ENCODE peak calls at places on chromosome 6, in nine cellular contexts. N is osteoblast; Z is foreskin fibroblast; T is CD8-positive, alpha-beta T cell; L is astrocyte of the cerebellum; A is AG04450; X is transverse colon; H is BJ; G is GM12864. O is an unnamed sample.

GRCh38 chr6:1426416-1426815 is 37.0 kb downstream of the FOXF2 start:
- DNase-seq in N (no peak), Z (peak), T (no peak), L (no peak), A (no peak), X (no peak), H (no peak), G (no peak), O (no peak)

GRCh38 chr6:144115219-144115618 is 19.8 kb upstream of the SF3B5 start:
- DNase-seq in N (no peak), Z (no peak), T (no peak), L (no peak), A (no peak), X (no peak), H (no peak), G (no peak), O (no peak)

GRCh38 chr6:53544050-53544499 is 826 bp downstream of the GCLC start:
- DNase-seq in N (peak), Z (peak), T (no peak), L (no peak), A (no peak), X (no peak), H (no peak), G (no peak), O (no peak)

GRCh38 chr6:4732691-4733315 is 43.4 kb upstream of the CDYL start:
- DNase-seq in N (peak), Z (peak), T (no peak), L (peak), A (peak), X (peak), H (peak), G (no peak), O (no peak)

GRCh38 chr6:21748343-21749063 is 155.0 kb downstream of the SOX4 start:
- DNase-seq in N (no peak), Z (peak), T (no peak), L (no peak), A (no peak), X (no peak), H (no peak), G (no peak), O (peak)

GRCh38 chr6:130183271-130184222 is 39.2 kb downstream of the SAMD3 start:
- DNase-seq in N (no peak), Z (no peak), T (peak), L (no peak), A (no peak), X (no peak), H (no peak), G (no peak), O (peak)

GRCh38 chr6:149820506-149820905 is 43.7 kb downstream of the LRP11 start:
- DNase-seq in N (no peak), Z (no peak), T (no peak), L (no peak), A (no peak), X (no peak), H (no peak), G (no peak), O (peak)

GRCh38 chr6:75932067-75932466 is 140.4 kb downstream of the IMPG1 start:
- DNase-seq in N (no peak), Z (peak), T (no peak), L (no peak), A (no peak), X (no peak), H (no peak), G (no peak), O (peak)

GRCh38 chr6:72032056-72032455 is 145.7 kb downstream of the RIMS1 start:
- DNase-seq in N (no peak), Z (no peak), T (no peak), L (no peak), A (no peak), X (no peak), H (peak), G (no peak), O (no peak)

GRCh38 chr6:33837971-33838665 is 34.3 kb upstream of the MLN start:
- DNase-seq in N (peak), Z (peak), T (no peak), L (no peak), A (peak), X (no peak), H (peak), G (no peak), O (no peak)

GRCh38 chr6:37251211-37251610 is 6.4 kb upstream of the TBC1D22B start:
- DNase-seq in N (no peak), Z (peak), T (no peak), L (no peak), A (no peak), X (no peak), H (no peak), G (no peak), O (no peak)

GRCh38 chr6:36772401-36772800 is 66.8 kb downstream of the CPNE5 start:
- DNase-seq in N (no peak), Z (no peak), T (no peak), L (no peak), A (no peak), X (no peak), H (no peak), G (no peak), O (no peak)

GRCh38 chr6:2158596-2159271 is 86.7 kb downstream of the GMDS start:
- DNase-seq in N (no peak), Z (peak), T (no peak), L (no peak), A (no peak), X (no peak), H (no peak), G (no peak), O (peak)

GRCh38 chr6:168525926-168526630 is 85.1 kb downstream of the SMOC2 start:
- DNase-seq in N (no peak), Z (no peak), T (no peak), L (no peak), A (no peak), X (no peak), H (no peak), G (no peak), O (no peak)

GRCh38 chr6:9537381-9537780 is 877.5 kb downstream of the TFAP2A start:
- DNase-seq in N (no peak), Z (peak), T (no peak), L (no peak), A (no peak), X (no peak), H (peak), G (no peak), O (no peak)

GRCh38 chr6:24720131-24720603 is 1.2 kb upstream of the C6orf62 start:
- DNase-seq in N (peak), Z (peak), T (peak), L (no peak), A (no peak), X (peak), H (no peak), G (no peak), O (peak)

GRCh38 chr6:127053032-127053908 is 65.2 kb upstream of the RSPO3 start:
- DNase-seq in N (peak), Z (peak), T (no peak), L (no peak), A (no peak), X (no peak), H (no peak), G (no peak), O (no peak)

GRCh38 chr6:152244998-152245630 is 392.0 kb downstream of the SYNE1 start:
- DNase-seq in N (no peak), Z (peak), T (no peak), L (no peak), A (no peak), X (no peak), H (no peak), G (no peak), O (no peak)

GRCh38 chr6:14549871-14550270 is 432.3 kb downstream of the CD83 start:
- DNase-seq in N (no peak), Z (no peak), T (no peak), L (no peak), A (no peak), X (no peak), H (no peak), G (no peak), O (no peak)
- H3K4me3 ChIP-seq in N (no peak), Z (no peak), T (no peak), L (no peak), A (no peak), X (no peak), H (no peak), G (no peak), O (no peak)

GRCh38 chr6:98794306-98794852 is 40.0 kb upstream of the POU3F2 start:
- DNase-seq in N (no peak), Z (no peak), T (no peak), L (no peak), A (no peak), X (no peak), H (no peak), G (no peak), O (no peak)
- TF ChIP-seq CTCF in N (no peak), Z (no peak), T (no peak), L (no peak), A (no peak), X (no peak), H (no peak), G (no peak), O (no peak)

DNA sequence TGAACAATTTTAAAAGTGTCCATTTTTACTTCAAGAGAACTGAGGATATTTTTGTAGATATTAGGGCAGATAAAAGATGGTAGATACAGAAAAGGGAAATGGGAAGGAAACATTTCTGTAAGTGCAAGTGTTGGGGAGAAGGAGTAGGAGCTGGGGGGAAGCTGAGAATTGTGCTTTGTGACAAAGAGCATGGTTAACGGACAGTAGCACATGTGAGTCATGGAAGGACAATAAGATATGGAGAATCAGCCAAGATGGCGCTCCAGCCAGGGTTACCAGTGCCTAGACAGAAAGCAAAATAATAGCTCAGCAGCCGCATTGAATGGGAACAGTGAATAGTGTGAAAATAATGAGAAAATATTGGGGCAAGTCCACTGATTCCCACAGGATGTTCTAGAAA is 12.8 kb upstream of the HLA-DRB1 start:
- DNase-seq in N (no peak), Z (no peak), T (no peak), L (no peak), A (no peak), X (no peak), H (no peak), G (no peak), O (no peak)
- H3K4me3 ChIP-seq in N (no peak), Z (no peak), T (no peak), L (no peak), A (no peak), X (no peak), H (no peak), G (no peak), O (no peak)

GRCh38 chr6:43768506-43768860 is 1.5 kb upstream of the VEGFA start:
- DNase-seq in N (peak), Z (peak), T (no peak), L (no peak), A (no peak), X (no peak), H (no peak), G (no peak), O (no peak)

GRCh38 chr6:43770417-43771209 is 602 bp downstream of the VEGFA start:
- DNase-seq in N (peak), Z (peak), T (no peak), L (no peak), A (no peak), X (peak), H (no peak), G (no peak), O (peak)

GRCh38 chr6:43771210-43771857 is 1.3 kb downstream of the VEGFA start:
- DNase-seq in N (peak), Z (peak), T (peak), L (no peak), A (no peak), X (peak), H (no peak), G (no peak), O (peak)

GRCh38 chr6:43768983-43769525 is 957 bp upstream of the VEGFA start:
- DNase-seq in N (peak), Z (peak), T (no peak), L (peak), A (peak), X (no peak), H (no peak), G (no peak), O (no peak)

DNA sequence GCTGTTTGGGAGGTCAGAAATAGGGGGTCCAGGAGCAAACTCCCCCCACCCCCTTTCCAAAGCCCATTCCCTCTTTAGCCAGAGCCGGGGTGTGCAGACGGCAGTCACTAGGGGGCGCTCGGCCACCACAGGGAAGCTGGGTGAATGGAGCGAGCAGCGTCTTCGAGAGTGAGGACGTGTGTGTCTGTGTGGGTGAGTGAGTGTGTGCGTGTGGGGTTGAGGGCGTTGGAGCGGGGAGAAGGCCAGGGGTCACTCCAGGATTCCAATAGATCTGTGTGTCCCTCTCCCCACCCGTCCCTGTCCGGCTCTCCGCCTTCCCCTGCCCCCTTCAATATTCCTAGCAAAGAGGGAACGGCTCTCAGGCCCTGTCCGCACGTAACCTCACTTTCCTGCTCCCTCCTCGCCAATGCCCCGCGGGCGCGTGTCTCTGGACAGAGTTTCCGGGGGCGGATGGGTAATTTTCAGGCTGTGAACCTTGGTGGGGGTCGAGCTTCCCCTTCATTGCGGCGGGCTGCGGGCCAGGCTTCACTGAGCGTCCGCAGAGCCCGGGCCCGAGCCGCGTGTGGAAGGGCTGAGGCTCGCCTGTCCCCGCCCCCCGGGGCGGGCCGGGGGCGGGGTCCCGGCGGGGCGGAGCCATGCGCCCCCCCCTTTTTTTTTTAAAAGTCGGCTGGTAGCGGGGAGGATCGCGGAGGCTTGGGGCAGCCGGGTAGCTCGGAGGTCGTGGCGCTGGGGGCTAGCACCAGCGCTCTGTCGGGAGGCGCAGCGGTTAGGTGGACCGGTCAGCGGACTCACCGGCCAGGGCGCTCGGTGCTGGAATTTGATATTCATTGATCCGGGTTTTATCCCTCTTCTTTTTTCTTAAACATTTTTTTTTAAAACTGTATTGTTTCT is at the start of gene VEGFA:
- DNase-seq in N (peak), Z (peak), T (peak), L (peak), A (peak), X (peak), H (no peak), G (peak), O (peak)
- TF ChIP-seq CTCF in N (peak), Z (peak), T (peak), L (peak), A (peak), X (peak), H (peak), G (peak), O (peak)

GRCh38 chr6:122458087-122458486 is 13.5 kb downstream of the SERINC1 start:
- DNase-seq in N (no peak), Z (no peak), T (no peak), L (no peak), A (no peak), X (no peak), H (no peak), G (no peak), O (no peak)

GRCh38 chr6:122454673-122455072 is 16.9 kb downstream of the SERINC1 start:
- DNase-seq in N (no peak), Z (no peak), T (no peak), L (no peak), A (no peak), X (no peak), H (no peak), G (no peak), O (no peak)

GRCh38 chr6:122461885-122462284 is 9.7 kb downstream of the SERINC1 start:
- DNase-seq in N (no peak), Z (no peak), T (no peak), L (no peak), A (no peak), X (no peak), H (no peak), G (no peak), O (no peak)

GRCh38 chr6:122459240-122459639 is 12.4 kb downstream of the SERINC1 start:
- DNase-seq in N (no peak), Z (no peak), T (no peak), L (no peak), A (no peak), X (no peak), H (no peak), G (no peak), O (no peak)
- H3K4me3 ChIP-seq in N (no peak), Z (no peak), T (no peak), L (no peak), A (no peak), X (no peak), H (no peak), G (no peak), O (no peak)

GRCh38 chr6:47587503-47587902 is 109.9 kb downstream of the CD2AP start:
- DNase-seq in N (peak), Z (peak), T (no peak), L (no peak), A (peak), X (no peak), H (peak), G (no peak), O (no peak)

GRCh38 chr6:47579040-47579439 is 101.5 kb downstream of the CD2AP start:
- DNase-seq in N (no peak), Z (no peak), T (no peak), L (no peak), A (no peak), X (no peak), H (no peak), G (no peak), O (no peak)

DNA sequence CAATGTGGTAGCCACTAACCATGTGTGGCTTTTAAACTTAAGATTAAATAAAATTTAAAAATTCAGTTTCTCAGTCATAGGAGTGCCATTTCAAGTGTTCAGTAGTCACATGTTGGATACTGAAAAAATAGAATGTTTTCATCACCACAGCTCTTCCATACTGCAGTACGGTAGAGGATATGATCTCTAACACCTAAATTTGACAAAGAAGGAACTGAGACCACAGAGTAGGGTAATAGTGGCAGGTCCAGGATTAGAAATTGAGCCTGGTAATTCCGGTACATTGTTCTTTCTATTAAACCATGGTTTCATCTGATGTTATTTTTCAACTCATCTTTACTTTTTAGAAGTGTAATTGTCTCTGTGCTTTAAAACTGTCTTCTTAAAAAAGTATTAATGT is 104.0 kb downstream of the CD2AP start:
- DNase-seq in N (no peak), Z (no peak), T (no peak), L (no peak), A (no peak), X (no peak), H (no peak), G (peak), O (peak)
- TF ChIP-seq CTCF in N (no peak), Z (no peak), T (no peak), L (no peak), A (no peak), X (no peak), H (no peak), G (no peak), O (no peak)

GRCh38 chr6:159979136-159979874 is 10.4 kb downstream of the IGF2R start:
- DNase-seq in N (no peak), Z (peak), T (peak), L (no peak), A (no peak), X (peak), H (no peak), G (no peak), O (peak)
- H3K4me3 ChIP-seq in N (no peak), Z (no peak), T (no peak), L (no peak), A (no peak), X (no peak), H (no peak), G (peak), O (peak)